ENCODE peak calls at places on chromosome 1, in nine cellular contexts. S, R, B, E, I, L, D, Y and P are unnamed samples.

GRCh38 chr1:155871390-155871789 is 12.0 kb downstream of the SYT11 start:
- DNase-seq in D (no peak), I (peak; percentile 26), E (peak; percentile 44), B (no peak), R (no peak), Y (peak; percentile 51), L (no peak), S (peak; percentile 31), P (peak; percentile 60)

GRCh38 chr1:212858055-212858460 is at the start of gene FLVCR1:
- DNase-seq in I (peak; percentile 95), L (peak; percentile 100), Y (peak; percentile 96), E (peak; percentile 96), R (peak; percentile 90), S (peak; percentile 94), B (peak; percentile 99), D (peak; percentile 74), P (peak; percentile 98)

GRCh38 chr1:113628997-113629396 is 130.3 kb downstream of the PHTF1 start:
- DNase-seq in L (no peak), D (no peak), E (no peak), Y (no peak), S (no peak), I (no peak), B (no peak), R (no peak), P (no peak)

GRCh38 chr1:53069663-53070327 is 7.8 kb downstream of the PODN start:
- DNase-seq in E (no peak), L (no peak), Y (peak; percentile 12), D (no peak), R (no peak), S (no peak), B (peak; percentile 55), I (peak; percentile 11), P (peak; percentile 52)

GRCh38 chr1:27784664-27785063 is 11.6 kb downstream of the STX12 start:
- DNase-seq in D (no peak), L (no peak), S (no peak), E (no peak), I (no peak), R (no peak), Y (no peak), B (no peak), P (no peak)

GRCh38 chr1:219580019-219580676 is 32.8 kb downstream of the ZC3H11B start:
- DNase-seq in D (no peak), Y (no peak), E (no peak), R (no peak), B (no peak), I (no peak), L (no peak), S (peak; percentile 10), P (no peak)

GRCh38 chr1:248404024-248404423 is 1.2 kb downstream of the OR2T1 start:
- DNase-seq in L (peak; percentile 86), R (no peak), B (no peak), I (no peak), D (no peak), S (peak; percentile 19), E (no peak), Y (no peak), P (no peak)

GRCh38 chr1:157176591-157177121 is 38.5 kb upstream of the ETV3 start:
- DNase-seq in D (no peak), R (no peak), E (no peak), I (no peak), L (no peak), S (no peak), B (no peak), Y (no peak), P (no peak)

GRCh38 chr1:225809842-225810578 is at the start of gene EPHX1:
- DNase-seq in R (peak; percentile 41), L (peak; percentile 88), I (peak; percentile 85), S (peak; percentile 84), D (peak; percentile 38), B (peak; percentile 94), E (peak; percentile 93), Y (peak; percentile 89), P (peak; percentile 89)

GRCh38 chr1:147812799-147813198 is 52.4 kb upstream of the GJA5 start:
- DNase-seq in D (no peak), Y (no peak), I (no peak), S (no peak), B (no peak), L (no peak), R (no peak), E (peak; percentile 44), P (no peak)

GRCh38 chr1:59026472-59026948 is 242.7 kb upstream of the JUN start:
- DNase-seq in R (no peak), S (peak; percentile 74), L (no peak), E (peak; percentile 26), D (no peak), I (no peak), Y (no peak), B (peak; percentile 8), P (no peak)

GRCh38 chr1:92756537-92756936 is 28.4 kb downstream of the EVI5 start:
- DNase-seq in D (no peak), I (no peak), R (no peak), Y (no peak), S (peak; percentile 41), B (no peak), E (no peak), L (no peak), P (no peak)

GRCh38 chr1:100530901-100531487 is 6.9 kb upstream of the GPR88 start:
- DNase-seq in R (peak; percentile 13), D (peak; percentile 8), B (no peak), Y (peak; percentile 29), L (no peak), I (no peak), S (peak; percentile 83), E (peak; percentile 96), P (no peak)

GRCh38 chr1:164748253-164748899 is 189.4 kb downstream of the PBX1 start:
- DNase-seq in L (no peak), R (no peak), I (no peak), E (peak; percentile 99), D (no peak), Y (peak; percentile 76), B (peak; percentile 68), S (peak; percentile 99), P (no peak)

GRCh38 chr1:203451849-203452784 is 23.5 kb upstream of the PRELP start:
- DNase-seq in L (no peak), I (peak; percentile 66), Y (no peak), E (no peak), D (no peak), R (no peak), B (no peak), S (no peak), P (no peak)
- H3K4me1 ChIP-seq in L (no peaks in the 10 kb centered on the region), I (peaks cover 30% of the 10 kb centered on the region), Y (peaks cover 4% of the 10 kb centered on the region), E (peaks cover 7% of the 10 kb centered on the region), D (no peaks in the 10 kb centered on the region), R (no peaks in the 10 kb centered on the region), B (no peaks in the 10 kb centered on the region), S (peaks cover 2% of the 10 kb centered on the region), P (no peaks in the 10 kb centered on the region)

GRCh38 chr1:67430358-67431155 is at the start of gene SERBP1:
- DNase-seq in L (peak; percentile 85), D (peak; percentile 94), I (peak; percentile 91), B (peak; percentile 98), R (peak; percentile 94), Y (peak; percentile 95), S (peak; percentile 96), E (peak; percentile 97), P (peak; percentile 95)

GRCh38 chr1:67433830-67434229 is 3.6 kb upstream of the SERBP1 start:
- DNase-seq in I (no peak), S (no peak), R (no peak), B (no peak), E (no peak), D (no peak), L (no peak), Y (no peak), P (no peak)

GRCh38 chr1:67431156-67431765 is 1.1 kb upstream of the SERBP1 start:
- DNase-seq in Y (no peak), D (no peak), S (no peak), E (no peak), I (no peak), R (no peak), L (no peak), B (no peak), P (no peak)

GRCh38 chr1:67432745-67433144 is 2.5 kb upstream of the SERBP1 start:
- DNase-seq in E (no peak), I (no peak), Y (no peak), L (no peak), R (no peak), D (no peak), B (no peak), S (no peak), P (no peak)

GRCh38 chr1:67431869-67432578 is 1.8 kb upstream of the SERBP1 start:
- DNase-seq in L (peak; percentile 31), S (no peak), D (no peak), B (no peak), Y (no peak), E (no peak), I (no peak), R (no peak), P (no peak)
- H3K4me3 ChIP-seq in L (peak overlapping the region; percentile 96), S (no peak overlapping the region), D (no peak overlapping the region), B (no peak overlapping the region), Y (no peak overlapping the region), E (no peak overlapping the region), I (no peak overlapping the region), R (no peak overlapping the region), P (no peak overlapping the region)

GRCh38 chr1:160453443-160453842 is 53.1 kb downstream of the VANGL2 start:
- DNase-seq in R (no peak), S (no peak), D (no peak), Y (no peak), B (no peak), I (no peak), E (no peak), L (no peak), P (no peak)

GRCh38 chr1:160446945-160447600 is 46.7 kb downstream of the VANGL2 start:
- DNase-seq in D (no peak), Y (no peak), B (no peak), E (no peak), L (no peak), R (no peak), S (no peak), I (no peak), P (no peak)

GRCh38 chr1:160451119-160451858 is 50.9 kb downstream of the VANGL2 start:
- DNase-seq in B (no peak), Y (no peak), I (no peak), R (no peak), D (no peak), E (no peak), L (no peak), S (no peak), P (no peak)

GRCh38 chr1:160451859-160452232 is 51.5 kb downstream of the VANGL2 start:
- DNase-seq in L (no peak), S (no peak), B (no peak), Y (no peak), E (no peak), D (no peak), R (no peak), I (no peak), P (no peak)

DNA sequence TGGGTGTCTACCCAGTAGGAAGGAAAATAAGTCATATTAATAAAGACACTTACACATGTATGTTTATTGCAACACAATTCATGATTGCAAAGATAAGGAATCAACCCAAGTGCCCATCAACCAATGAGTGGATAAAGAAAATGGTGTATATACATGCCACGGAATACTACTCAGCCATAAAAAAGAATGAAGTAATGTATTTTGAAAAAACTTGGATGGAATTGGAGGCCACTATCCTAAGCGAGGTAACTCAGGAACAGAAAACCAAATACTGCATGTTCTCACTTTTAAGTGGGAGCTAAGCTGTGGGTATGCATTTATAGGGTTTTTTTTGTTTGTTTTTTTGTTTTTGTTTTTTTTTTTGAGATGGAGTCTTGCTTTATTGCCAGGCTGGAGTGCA is 49.1 kb downstream of the VANGL2 start:
- DNase-seq in Y (no peak), I (no peak), S (no peak), B (no peak), E (no peak), D (no peak), R (no peak), L (no peak), P (no peak)
- H3K27me3 ChIP-seq in Y (no peaks in the 10 kb centered on the region), I (no peaks in the 10 kb centered on the region), S (no peaks in the 10 kb centered on the region), B (no peaks in the 10 kb centered on the region), E (peaks cover 15% of the 10 kb centered on the region), D (no peaks in the 10 kb centered on the region), R (no peaks in the 10 kb centered on the region), L (no peaks in the 10 kb centered on the region), P (no peaks in the 10 kb centered on the region)

GRCh38 chr1:9309080-9309479 is 16.4 kb downstream of the SPSB1 start:
- DNase-seq in Y (no peak), R (no peak), L (no peak), D (no peak), S (no peak), B (no peak), I (no peak), E (no peak), P (no peak)
- H3K4me1 ChIP-seq in Y (no peaks in the 10 kb centered on the region), R (no peaks in the 10 kb centered on the region), L (no peaks in the 10 kb centered on the region), D (no peaks in the 10 kb centered on the region), S (peaks cover under 1% of the 10 kb centered on the region), B (peaks cover 42% of the 10 kb centered on the region), I (peaks cover 14% of the 10 kb centered on the region), E (peaks cover 9% of the 10 kb centered on the region), P (peaks cover 55% of the 10 kb centered on the region)